ENCODE peak calls at places on chromosome 22, in nine cellular contexts. One of them, this sample, is unnamed.

GRCh38 chr22:46053563-46054090 is 76.7 kb upstream of the WNT7B start:
- DNase-seq in mesothelial cell of epicardium: no peak
- DNase-seq in astrocyte of the cerebellum: no peak
- DNase-seq in upper lobe of right lung: peak
- DNase-seq in GM10248: no peak
- DNase-seq in GM12865: peak
- DNase-seq in AG04450: no peak
- DNase-seq in progenitor cell of endocrine pancreas: no peak
- DNase-seq in AG10803: peak
- DNase-seq in this sample: no peak

GRCh38 chr22:19644314-19645223 is 69.7 kb upstream of the SEPTIN5 start:
- DNase-seq in mesothelial cell of epicardium: no peak
- DNase-seq in astrocyte of the cerebellum: no peak
- DNase-seq in upper lobe of right lung: no peak
- DNase-seq in GM10248: no peak
- DNase-seq in GM12865: no peak
- DNase-seq in AG04450: no peak
- DNase-seq in progenitor cell of endocrine pancreas: no peak
- DNase-seq in AG10803: no peak
- DNase-seq in this sample: no peak

GRCh38 chr22:46079861-46080821 is 70.2 kb upstream of the PPARA start:
- DNase-seq in mesothelial cell of epicardium: peak
- DNase-seq in astrocyte of the cerebellum: no peak
- DNase-seq in upper lobe of right lung: peak
- DNase-seq in GM10248: no peak
- DNase-seq in GM12865: no peak
- DNase-seq in AG04450: no peak
- DNase-seq in progenitor cell of endocrine pancreas: no peak
- DNase-seq in AG10803: peak
- DNase-seq in this sample: peak

GRCh38 chr22:50183141-50183971 is 2.4 kb upstream of the TRABD start:
- DNase-seq in mesothelial cell of epicardium: no peak
- DNase-seq in astrocyte of the cerebellum: no peak
- DNase-seq in upper lobe of right lung: no peak
- DNase-seq in GM10248: no peak
- DNase-seq in GM12865: no peak
- DNase-seq in AG04450: no peak
- DNase-seq in progenitor cell of endocrine pancreas: no peak
- DNase-seq in AG10803: no peak
- DNase-seq in this sample: no peak

GRCh38 chr22:37331811-37332536 is 49.7 kb downstream of the CYTH4 start:
- DNase-seq in mesothelial cell of epicardium: no peak
- DNase-seq in astrocyte of the cerebellum: no peak
- DNase-seq in upper lobe of right lung: no peak
- DNase-seq in GM10248: no peak
- DNase-seq in GM12865: peak
- DNase-seq in AG04450: no peak
- DNase-seq in progenitor cell of endocrine pancreas: no peak
- DNase-seq in AG10803: no peak
- DNase-seq in this sample: no peak

GRCh38 chr22:45421349-45422057 is 8.0 kb downstream of the RIBC2 start:
- DNase-seq in mesothelial cell of epicardium: no peak
- DNase-seq in astrocyte of the cerebellum: no peak
- DNase-seq in upper lobe of right lung: peak
- DNase-seq in GM10248: no peak
- DNase-seq in GM12865: no peak
- DNase-seq in AG04450: no peak
- DNase-seq in progenitor cell of endocrine pancreas: no peak
- DNase-seq in AG10803: no peak
- DNase-seq in this sample: no peak

GRCh38 chr22:19689408-19689807 is 24.9 kb upstream of the SEPTIN5 start:
- DNase-seq in mesothelial cell of epicardium: no peak
- DNase-seq in astrocyte of the cerebellum: no peak
- DNase-seq in upper lobe of right lung: peak
- DNase-seq in GM10248: no peak
- DNase-seq in GM12865: no peak
- DNase-seq in AG04450: no peak
- DNase-seq in progenitor cell of endocrine pancreas: no peak
- DNase-seq in AG10803: no peak
- DNase-seq in this sample: no peak

GRCh38 chr22:37303821-37304274 is 21.5 kb downstream of the CYTH4 start:
- DNase-seq in mesothelial cell of epicardium: no peak
- DNase-seq in astrocyte of the cerebellum: peak
- DNase-seq in upper lobe of right lung: peak
- DNase-seq in GM10248: no peak
- DNase-seq in GM12865: no peak
- DNase-seq in AG04450: peak
- DNase-seq in progenitor cell of endocrine pancreas: no peak
- DNase-seq in AG10803: peak
- DNase-seq in this sample: peak

GRCh38 chr22:29780781-29781676 is 13.9 kb downstream of the UQCR10 start:
- DNase-seq in mesothelial cell of epicardium: no peak
- DNase-seq in astrocyte of the cerebellum: peak
- DNase-seq in upper lobe of right lung: no peak
- DNase-seq in GM10248: no peak
- DNase-seq in GM12865: no peak
- DNase-seq in AG04450: peak
- DNase-seq in progenitor cell of endocrine pancreas: no peak
- DNase-seq in AG10803: peak
- DNase-seq in this sample: peak

GRCh38 chr22:37538590-37539357 is 19.6 kb upstream of the CARD10 start:
- DNase-seq in mesothelial cell of epicardium: peak
- DNase-seq in astrocyte of the cerebellum: peak
- DNase-seq in upper lobe of right lung: peak
- DNase-seq in GM10248: peak
- DNase-seq in GM12865: peak
- DNase-seq in AG04450: peak
- DNase-seq in progenitor cell of endocrine pancreas: peak
- DNase-seq in AG10803: peak
- DNase-seq in this sample: peak

GRCh38 chr22:35488513-35488912 is 52.1 kb upstream of the RASD2 start:
- DNase-seq in mesothelial cell of epicardium: no peak
- DNase-seq in astrocyte of the cerebellum: no peak
- DNase-seq in upper lobe of right lung: no peak
- DNase-seq in GM10248: no peak
- DNase-seq in GM12865: no peak
- DNase-seq in AG04450: no peak
- DNase-seq in progenitor cell of endocrine pancreas: no peak
- DNase-seq in AG10803: no peak
- DNase-seq in this sample: no peak

GRCh38 chr22:45072322-45072903 is 62.6 kb upstream of the PHF21B start:
- DNase-seq in mesothelial cell of epicardium: no peak
- DNase-seq in astrocyte of the cerebellum: peak
- DNase-seq in upper lobe of right lung: no peak
- DNase-seq in GM10248: no peak
- DNase-seq in GM12865: no peak
- DNase-seq in AG04450: no peak
- DNase-seq in progenitor cell of endocrine pancreas: no peak
- DNase-seq in AG10803: peak
- DNase-seq in this sample: no peak

DNA sequence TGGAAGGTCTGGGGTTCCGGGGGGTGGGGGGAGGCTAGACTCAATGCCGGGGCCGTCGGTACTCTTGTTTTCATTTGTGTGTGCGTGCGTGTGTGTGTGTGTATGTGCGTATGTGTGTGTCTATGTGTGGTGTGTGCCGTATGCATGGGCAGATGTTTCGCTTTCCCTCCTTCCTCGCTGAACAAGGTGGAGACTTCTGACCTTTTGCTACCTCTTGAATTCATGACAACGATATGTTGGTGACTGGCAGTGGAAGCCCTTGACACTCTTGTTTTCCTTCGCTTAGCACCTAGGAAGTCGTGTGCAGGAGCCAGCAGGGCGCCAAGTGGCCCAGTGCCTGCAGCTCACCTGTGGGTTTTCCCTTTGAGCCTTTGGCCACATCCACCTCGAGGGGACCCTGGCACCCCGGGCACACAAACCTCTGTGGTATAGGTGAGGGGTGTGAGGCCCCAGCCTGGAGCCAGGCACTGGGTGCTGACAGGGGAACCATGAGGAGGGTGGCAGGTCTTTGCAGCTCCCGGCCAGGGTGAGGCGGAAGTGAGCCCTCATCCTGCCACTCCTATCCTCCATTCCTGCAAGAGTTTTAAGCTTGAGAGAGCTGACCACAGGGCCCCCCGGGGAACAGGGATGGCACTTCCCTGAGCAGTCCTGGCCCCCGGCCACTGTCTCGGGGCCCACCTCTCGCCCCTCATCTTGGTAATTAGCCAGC is 19.3 kb upstream of the TMEM191C start:
- DNase-seq in mesothelial cell of epicardium: no peak
- DNase-seq in astrocyte of the cerebellum: no peak
- DNase-seq in upper lobe of right lung: peak
- DNase-seq in GM10248: no peak
- DNase-seq in GM12865: no peak
- DNase-seq in AG04450: no peak
- DNase-seq in progenitor cell of endocrine pancreas: no peak
- DNase-seq in AG10803: no peak
- DNase-seq in this sample: no peak
- TF ChIP-seq CTCF in mesothelial cell of epicardium: no peak
- TF ChIP-seq CTCF in astrocyte of the cerebellum: peak
- TF ChIP-seq CTCF in upper lobe of right lung: no peak
- TF ChIP-seq CTCF in GM10248: no peak
- TF ChIP-seq CTCF in GM12865: peak
- TF ChIP-seq CTCF in AG04450: no peak
- TF ChIP-seq CTCF in progenitor cell of endocrine pancreas: peak
- TF ChIP-seq CTCF in AG10803: no peak
- TF ChIP-seq CTCF in this sample: peak

GRCh38 chr22:42794551-42795510 is 62.2 kb downstream of the ARFGAP3 start:
- DNase-seq in mesothelial cell of epicardium: no peak
- DNase-seq in astrocyte of the cerebellum: no peak
- DNase-seq in upper lobe of right lung: peak
- DNase-seq in GM10248: no peak
- DNase-seq in GM12865: no peak
- DNase-seq in AG04450: no peak
- DNase-seq in progenitor cell of endocrine pancreas: no peak
- DNase-seq in AG10803: peak
- DNase-seq in this sample: no peak
- TF ChIP-seq CTCF in mesothelial cell of epicardium: no peak
- TF ChIP-seq CTCF in astrocyte of the cerebellum: no peak
- TF ChIP-seq CTCF in upper lobe of right lung: peak
- TF ChIP-seq CTCF in GM10248: no peak
- TF ChIP-seq CTCF in GM12865: no peak
- TF ChIP-seq CTCF in AG04450: peak
- TF ChIP-seq CTCF in progenitor cell of endocrine pancreas: no peak
- TF ChIP-seq CTCF in AG10803: peak
- TF ChIP-seq CTCF in this sample: no peak

GRCh38 chr22:41366323-41367014 is 15.3 kb upstream of the TEF start:
- DNase-seq in mesothelial cell of epicardium: no peak
- DNase-seq in astrocyte of the cerebellum: no peak
- DNase-seq in upper lobe of right lung: no peak
- DNase-seq in GM10248: no peak
- DNase-seq in GM12865: no peak
- DNase-seq in AG04450: no peak
- DNase-seq in progenitor cell of endocrine pancreas: no peak
- DNase-seq in AG10803: no peak
- DNase-seq in this sample: no peak

GRCh38 chr22:41365425-41365824 is 16.3 kb upstream of the TEF start:
- DNase-seq in mesothelial cell of epicardium: no peak
- DNase-seq in astrocyte of the cerebellum: no peak
- DNase-seq in upper lobe of right lung: no peak
- DNase-seq in GM10248: no peak
- DNase-seq in GM12865: no peak
- DNase-seq in AG04450: no peak
- DNase-seq in progenitor cell of endocrine pancreas: no peak
- DNase-seq in AG10803: no peak
- DNase-seq in this sample: no peak

GRCh38 chr22:41367680-41368542 is 13.8 kb upstream of the TEF start:
- DNase-seq in mesothelial cell of epicardium: no peak
- DNase-seq in astrocyte of the cerebellum: no peak
- DNase-seq in upper lobe of right lung: peak
- DNase-seq in GM10248: no peak
- DNase-seq in GM12865: no peak
- DNase-seq in AG04450: no peak
- DNase-seq in progenitor cell of endocrine pancreas: no peak
- DNase-seq in AG10803: peak
- DNase-seq in this sample: peak

GRCh38 chr22:41368543-41368817 is 13.3 kb upstream of the TEF start:
- DNase-seq in mesothelial cell of epicardium: no peak
- DNase-seq in astrocyte of the cerebellum: no peak
- DNase-seq in upper lobe of right lung: no peak
- DNase-seq in GM10248: no peak
- DNase-seq in GM12865: no peak
- DNase-seq in AG04450: no peak
- DNase-seq in progenitor cell of endocrine pancreas: no peak
- DNase-seq in AG10803: no peak
- DNase-seq in this sample: no peak

DNA sequence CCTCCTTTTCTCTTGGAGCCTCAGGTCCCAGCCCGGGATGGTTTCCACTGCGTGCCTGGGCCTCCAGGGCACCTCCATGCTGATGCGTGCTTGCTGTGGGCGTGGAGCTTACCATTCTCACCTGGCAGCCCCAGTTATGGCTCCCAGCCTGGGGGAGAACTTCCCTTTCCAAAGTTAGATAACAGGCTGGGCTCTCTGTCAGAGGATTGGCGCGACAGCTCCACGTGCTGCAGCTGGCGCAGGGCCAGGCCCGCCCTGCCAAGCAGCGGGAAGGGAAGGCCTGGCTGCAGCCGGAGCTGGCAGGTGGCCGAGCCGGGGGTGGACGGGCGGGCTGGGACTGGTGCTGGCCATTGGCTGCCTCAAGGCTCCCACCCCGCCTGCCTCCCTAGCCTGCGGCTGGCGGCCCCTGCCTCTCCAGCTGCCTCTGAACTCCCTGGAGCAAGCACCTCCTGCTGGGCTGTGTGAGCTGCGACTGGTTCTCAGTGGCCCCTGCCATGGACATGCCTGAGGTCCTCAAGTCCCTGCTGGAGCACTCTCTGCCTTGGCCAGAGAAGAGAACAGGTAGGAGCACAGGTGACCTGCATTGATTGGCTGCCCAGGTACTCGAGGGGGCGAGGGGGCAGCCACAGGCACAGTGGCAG is 14.6 kb upstream of the TEF start:
- DNase-seq in mesothelial cell of epicardium: peak
- DNase-seq in astrocyte of the cerebellum: peak
- DNase-seq in upper lobe of right lung: peak
- DNase-seq in GM10248: no peak
- DNase-seq in GM12865: no peak
- DNase-seq in AG04450: peak
- DNase-seq in progenitor cell of endocrine pancreas: no peak
- DNase-seq in AG10803: peak
- DNase-seq in this sample: peak
- TF ChIP-seq CTCF in mesothelial cell of epicardium: no peak
- TF ChIP-seq CTCF in astrocyte of the cerebellum: no peak
- TF ChIP-seq CTCF in upper lobe of right lung: peak
- TF ChIP-seq CTCF in GM10248: no peak
- TF ChIP-seq CTCF in GM12865: no peak
- TF ChIP-seq CTCF in AG04450: peak
- TF ChIP-seq CTCF in progenitor cell of endocrine pancreas: no peak
- TF ChIP-seq CTCF in AG10803: peak
- TF ChIP-seq CTCF in this sample: peak

DNA sequence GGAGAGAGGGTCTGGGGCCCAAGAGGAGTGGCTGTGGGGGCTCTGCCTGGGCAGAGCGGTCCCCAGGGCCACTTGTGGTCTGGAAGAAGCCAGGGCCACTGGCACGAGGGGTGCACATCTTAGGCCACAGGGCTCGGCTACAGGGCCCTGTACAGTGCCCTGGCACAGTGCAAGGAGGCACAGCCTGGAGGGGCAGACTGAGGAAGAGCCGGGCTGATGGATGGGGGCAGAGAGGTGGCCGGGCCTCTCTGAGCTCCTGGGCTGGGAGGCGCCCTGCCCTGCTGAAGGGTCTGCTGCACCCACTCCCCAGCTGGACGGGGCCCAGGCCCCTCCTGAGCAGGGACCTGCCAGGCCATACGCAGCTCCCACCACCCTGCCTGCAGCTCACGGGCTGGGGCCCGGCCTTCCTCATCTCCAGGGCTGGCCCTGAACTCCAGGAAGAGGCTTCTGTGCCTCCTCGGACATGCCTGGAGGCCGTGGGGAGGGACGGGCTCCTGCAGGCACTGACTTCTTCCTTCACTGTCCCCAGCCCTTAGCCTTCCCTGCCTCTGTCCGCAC is 123.5 kb downstream of the CACNA1I start:
- DNase-seq in mesothelial cell of epicardium: no peak
- DNase-seq in astrocyte of the cerebellum: no peak
- DNase-seq in upper lobe of right lung: no peak
- DNase-seq in GM10248: no peak
- DNase-seq in GM12865: no peak
- DNase-seq in AG04450: no peak
- DNase-seq in progenitor cell of endocrine pancreas: no peak
- DNase-seq in AG10803: no peak
- DNase-seq in this sample: no peak
- TF ChIP-seq CTCF in mesothelial cell of epicardium: no peak
- TF ChIP-seq CTCF in astrocyte of the cerebellum: no peak
- TF ChIP-seq CTCF in upper lobe of right lung: no peak
- TF ChIP-seq CTCF in GM10248: no peak
- TF ChIP-seq CTCF in GM12865: no peak
- TF ChIP-seq CTCF in AG04450: no peak
- TF ChIP-seq CTCF in progenitor cell of endocrine pancreas: no peak
- TF ChIP-seq CTCF in AG10803: no peak
- TF ChIP-seq CTCF in this sample: no peak

This sample was measured in AG09319.